ENCODE peak calls at places on chromosomes 7 and 10, in six cellular contexts. D is WTC11, R is Calu3, B is endodermal cell, I is body of pancreas, P is ascending aorta. J is an unnamed sample.

GRCh38 chr7:34851431-34851830 is 185.9 kb downstream of the DPY19L1 start:
- DNase-seq in D (no peak), R (no peak), I (no peak), B (no peak), P (no peak), J (no peak)

GRCh38 chr7:32043688-32044087 is 26.5 kb downstream of the PDE1C start:
- DNase-seq in R (peak), D (no peak), I (no peak), P (no peak), B (no peak), J (no peak)

GRCh38 chr10:104054430-104054829 is 31.2 kb downstream of the COL17A1 start:
- DNase-seq in D (no peak), R (no peak), B (no peak), I (no peak), P (no peak), J (no peak)

GRCh38 chr7:24980695-24981543 is 941 bp upstream of the OSBPL3 start:
- DNase-seq in D (no peak), R (peak), P (no peak), I (peak), B (peak), J (peak)

GRCh38 chr7:68694656-68695055 is 903.6 kb upstream of the AUTS2 start:
- DNase-seq in P (no peak), B (no peak), R (no peak), D (no peak), I (no peak), J (no peak)

GRCh38 chr10:114052255-114052654 is 8.6 kb downstream of the ADRB1 start:
- DNase-seq in P (no peak), I (no peak), D (no peak), B (no peak), R (no peak), J (no peak)

GRCh38 chr7:151681726-151682125 is 162.0 kb upstream of the RHEB start:
- DNase-seq in D (no peak), P (no peak), I (no peak), R (no peak), B (no peak), J (no peak)

GRCh38 chr7:76409537-76409936 is at the start of gene SSC4D:
- DNase-seq in B (peak), I (peak), P (no peak), R (no peak), D (peak), J (no peak)

GRCh38 chr10:84256510-84257342 is 11.9 kb downstream of the RGR start:
- DNase-seq in B (peak), R (peak), D (peak), P (no peak), I (peak), J (no peak)

GRCh38 chr7:150737265-150738055 is at the start of gene GIMAP5:
- DNase-seq in P (no peak), I (no peak), D (no peak), B (no peak), R (no peak), J (no peak)

GRCh38 chr10:92571649-92572048 is 2.2 kb downstream of the IDE start:
- DNase-seq in I (no peak), B (no peak), P (no peak), D (no peak), R (no peak), J (no peak)

GRCh38 chr10:78765726-78766335 is 302.9 kb upstream of the ZMIZ1 start:
- DNase-seq in I (no peak), D (no peak), P (no peak), R (no peak), B (peak), J (no peak)

GRCh38 chr7:101884671-101885596 is 67.5 kb downstream of the CUX1 start:
- DNase-seq in R (no peak), I (no peak), P (no peak), D (no peak), B (no peak), J (peak)

DNA sequence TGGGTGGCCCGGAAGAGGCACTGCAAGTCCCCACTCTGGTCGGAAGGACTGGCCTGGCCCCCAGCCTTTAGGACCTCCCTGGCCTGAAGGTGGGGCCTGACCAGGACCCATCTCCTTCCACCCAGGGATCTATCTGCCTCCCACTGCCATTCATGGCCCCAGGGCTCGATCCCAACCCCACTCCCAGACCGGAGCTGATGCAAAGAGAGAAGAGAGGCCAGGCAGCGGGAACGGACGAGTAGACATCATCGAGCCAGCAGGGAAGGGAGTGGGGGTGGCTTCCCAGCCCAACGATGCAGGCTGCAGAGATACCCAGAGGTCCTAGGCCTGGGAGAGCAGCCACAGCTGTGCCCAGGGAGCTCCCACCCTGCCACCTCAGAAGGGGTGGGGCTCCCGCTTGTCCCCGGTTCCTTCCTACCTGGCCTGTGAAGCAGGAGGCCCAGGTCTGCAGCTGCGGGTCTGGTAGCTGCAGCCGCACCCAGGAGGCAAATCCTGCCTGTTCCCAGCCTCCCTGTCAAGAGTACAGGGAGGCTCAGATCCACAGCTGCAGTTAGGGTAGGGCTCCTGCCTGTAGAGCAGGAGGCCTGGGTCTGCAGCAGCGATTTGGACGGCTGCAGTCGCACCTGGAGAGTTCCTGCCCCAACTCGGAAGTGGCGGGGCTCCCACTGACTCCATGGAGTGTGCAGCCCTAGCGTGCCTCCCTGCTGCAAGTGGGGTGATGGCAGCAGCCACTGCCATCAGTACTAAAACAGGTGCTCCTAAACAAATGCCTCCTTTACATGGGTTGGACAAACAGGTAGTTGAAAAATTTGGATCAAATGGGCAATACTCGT is 1151.0 kb upstream of the PHF14 start:
- DNase-seq in P (no peak), D (no peak), I (no peak), B (no peak), R (no peak), J (no peak)
- TF ChIP-seq CTCF in P (no peak), D (no peak), I (no peak), B (no peak), R (no peak), J (no peak)

DNA sequence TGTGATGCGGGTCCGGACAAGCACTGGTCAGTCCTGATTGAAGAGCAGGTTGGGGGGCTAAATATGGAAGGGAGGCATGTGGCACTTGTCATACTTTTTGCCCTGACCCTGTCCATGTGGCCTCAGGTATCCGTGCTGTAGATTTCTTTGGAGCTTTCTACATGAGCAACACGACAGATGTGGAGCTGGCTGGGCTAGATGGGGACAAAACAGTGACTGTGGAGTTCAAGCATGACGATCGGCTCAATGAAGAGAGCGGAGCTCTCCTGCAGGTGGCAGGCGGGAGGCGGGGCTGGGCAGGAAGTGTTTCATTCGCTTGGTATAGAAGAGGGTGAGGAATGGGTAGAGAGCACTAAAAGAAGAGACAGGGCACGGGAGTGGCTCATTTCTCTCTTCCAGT is 13.0 kb upstream of the CHCHD1 start:
- DNase-seq in B (peak), R (no peak), I (no peak), D (peak), P (no peak), J (no peak)
- TF ChIP-seq CTCF in B (peak), R (no peak), I (no peak), D (no peak), P (no peak), J (peak)

GRCh38 chr7:136911362-136911761 is 42.9 kb downstream of the CHRM2 start:
- DNase-seq in I (no peak), B (peak), P (no peak), D (no peak), R (no peak), J (no peak)
- TF ChIP-seq CTCF in I (no peak), B (peak), P (no peak), D (no peak), R (no peak), J (no peak)

GRCh38 chr7:100248483-100248882 is 28.7 kb downstream of the PVRIG start:
- DNase-seq in P (no peak), B (no peak), R (no peak), D (no peak), I (no peak), J (no peak)

GRCh38 chr7:100247152-100247757 is 27.5 kb downstream of the PVRIG start:
- DNase-seq in B (peak), R (peak), P (no peak), I (peak), D (peak), J (no peak)
- TF ChIP-seq CTCF in B (peak), R (peak), P (no peak), I (peak), D (no peak), J (no peak)

GRCh38 chr7:51062222-51062987 is 254.2 kb downstream of the COBL start:
- DNase-seq in R (no peak), B (peak), D (no peak), I (no peak), P (no peak), J (no peak)
- TF ChIP-seq CTCF in R (no peak), B (no peak), D (no peak), I (no peak), P (no peak), J (no peak)

J was measured in GM13977.